ENCODE peak calls at places on chromosome 15, in four cellular contexts. One of them, this sample, is unnamed.

GRCh38 chr15:33494306-33494705 is 183.5 kb downstream of the RYR3 start:
- DNase-seq in K562: no peak
- DNase-seq in IMR-90: no peak
- DNase-seq in HepG2: no peak
- DNase-seq in this sample: no peak

GRCh38 chr15:70200511-70200991 is 102.8 kb upstream of the TLE3 start:
- DNase-seq in IMR-90: no peak
- DNase-seq in K562: no peak
- DNase-seq in HepG2: no peak
- DNase-seq in this sample: no peak

GRCh38 chr15:74542192-74543042 is 1.4 kb downstream of the ARID3B start:
- DNase-seq in IMR-90: no peak
- DNase-seq in HepG2: no peak
- DNase-seq in K562: no peak
- DNase-seq in this sample: no peak

GRCh38 chr15:101049282-101049681 is 130.1 kb downstream of the LRRK1 start:
- DNase-seq in HepG2: no peak
- DNase-seq in IMR-90: no peak
- DNase-seq in K562: no peak
- DNase-seq in this sample: no peak

GRCh38 chr15:75836953-75837321 is 6.3 kb upstream of the UBE2Q2 start:
- DNase-seq in HepG2: no peak
- DNase-seq in IMR-90: peak
- DNase-seq in K562: no peak
- DNase-seq in this sample: no peak

GRCh38 chr15:80990955-80991354 is 1.3 kb upstream of the MESD start:
- DNase-seq in IMR-90: no peak
- DNase-seq in K562: no peak
- DNase-seq in HepG2: no peak
- DNase-seq in this sample: no peak

GRCh38 chr15:89196994-89197393 is 24.4 kb downstream of the RLBP1 start:
- DNase-seq in HepG2: peak
- DNase-seq in IMR-90: no peak
- DNase-seq in K562: no peak
- DNase-seq in this sample: no peak

GRCh38 chr15:80778964-80779657 is at the start of gene CEMIP:
- DNase-seq in K562: peak
- DNase-seq in IMR-90: peak
- DNase-seq in HepG2: peak
- DNase-seq in this sample: peak

GRCh38 chr15:31434418-31435255 is 108.0 kb downstream of the KLF13 start:
- DNase-seq in IMR-90: peak
- DNase-seq in HepG2: no peak
- DNase-seq in K562: peak
- DNase-seq in this sample: no peak

GRCh38 chr15:59174846-59175831 is 31.5 kb upstream of the LDHAL6B start:
- DNase-seq in HepG2: peak
- DNase-seq in K562: peak
- DNase-seq in IMR-90: peak
- DNase-seq in this sample: peak

GRCh38 chr15:68630836-68631235 is 52.0 kb downstream of the CORO2B start:
- DNase-seq in K562: no peak
- DNase-seq in IMR-90: no peak
- DNase-seq in HepG2: no peak
- DNase-seq in this sample: no peak
- TF ChIP-seq CTCF in K562: no peak
- TF ChIP-seq CTCF in IMR-90: peak
- TF ChIP-seq CTCF in HepG2: no peak
- TF ChIP-seq CTCF in this sample: no peak

DNA sequence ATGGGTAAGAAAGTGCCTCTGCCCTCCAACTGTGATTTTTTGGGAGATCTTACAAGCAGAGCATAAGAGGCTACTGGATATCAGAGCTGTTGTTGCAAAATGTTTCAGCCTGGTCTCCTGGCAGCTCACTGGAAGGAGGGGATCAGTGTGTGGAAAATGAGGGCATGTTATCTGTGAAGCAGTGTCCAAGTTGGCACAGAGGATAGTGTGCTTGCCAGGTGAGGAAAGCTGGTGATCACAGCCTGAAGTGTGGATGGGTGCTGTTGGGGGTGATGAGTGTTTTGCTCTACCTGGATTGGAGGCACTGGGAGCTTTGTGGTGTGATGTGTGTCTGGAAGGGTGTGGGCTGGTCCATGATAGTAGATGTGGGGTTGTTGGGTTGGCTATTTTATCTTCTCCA is 69.3 kb downstream of the MCTP2 start:
- DNase-seq in IMR-90: no peak
- DNase-seq in HepG2: no peak
- DNase-seq in K562: no peak
- DNase-seq in this sample: no peak
- TF ChIP-seq RAD21 in IMR-90: no peak
- TF ChIP-seq RAD21 in HepG2: no peak
- TF ChIP-seq RAD21 in K562: no peak
- TF ChIP-seq RAD21 in this sample: no peak

GRCh38 chr15:44537728-44538240 is 837 bp downstream of the EIF3J start:
- DNase-seq in K562: peak
- DNase-seq in IMR-90: peak
- DNase-seq in HepG2: peak
- DNase-seq in this sample: no peak
- TF ChIP-seq CTCF in K562: no peak
- TF ChIP-seq CTCF in IMR-90: no peak
- TF ChIP-seq CTCF in HepG2: no peak
- TF ChIP-seq CTCF in this sample: no peak

DNA sequence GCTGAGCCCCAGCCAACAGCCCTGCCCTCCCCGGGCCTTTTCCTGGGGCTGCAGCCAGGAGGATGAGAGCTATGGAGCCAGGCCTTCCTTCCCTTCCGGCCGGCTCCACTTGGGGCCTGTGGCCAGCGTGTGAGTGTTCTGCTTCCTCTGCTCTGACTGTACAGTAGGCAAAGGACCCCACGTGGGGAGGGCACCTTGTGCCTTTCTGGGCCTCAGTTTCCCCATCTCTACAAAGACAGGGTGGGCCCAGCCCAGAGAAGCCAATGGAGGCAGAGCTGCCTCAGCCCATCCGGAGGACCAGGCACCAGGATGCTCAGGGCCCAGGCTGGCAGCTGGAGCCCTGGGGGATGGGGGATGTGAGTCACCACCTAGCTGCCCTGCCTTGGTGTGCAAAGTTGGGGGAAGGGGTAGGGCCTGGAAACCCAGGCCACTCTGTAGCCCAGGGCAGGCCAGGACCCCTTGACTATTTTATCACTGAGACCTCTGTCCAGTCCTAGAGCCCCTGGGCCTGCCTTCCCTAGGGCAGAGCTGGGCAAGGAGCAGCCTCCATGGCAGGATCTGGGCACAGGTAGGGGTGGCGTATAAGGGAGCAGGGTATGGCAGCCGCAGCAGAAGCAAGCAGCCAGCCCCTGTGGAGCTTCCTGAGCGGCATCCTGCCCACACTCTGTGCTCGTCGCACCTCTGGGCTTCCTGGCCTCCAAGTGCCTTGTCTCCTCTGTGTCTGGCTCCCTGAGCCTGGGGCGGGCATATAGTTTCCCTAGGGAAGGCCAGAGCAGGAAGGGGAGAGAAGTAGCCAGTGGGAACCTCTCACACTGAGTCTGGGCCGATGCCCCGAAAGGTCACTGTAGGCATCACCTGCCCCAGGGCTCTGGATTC is 1.8 kb downstream of the PSTPIP1 start:
- DNase-seq in K562: no peak
- DNase-seq in HepG2: no peak
- DNase-seq in IMR-90: peak
- DNase-seq in this sample: no peak
- TF ChIP-seq RAD21 in K562: no peak
- TF ChIP-seq RAD21 in HepG2: no peak
- TF ChIP-seq RAD21 in IMR-90: no peak
- TF ChIP-seq RAD21 in this sample: no peak

GRCh38 chr15:25685216-25685569 is 177.9 kb downstream of the ATP10A start:
- DNase-seq in K562: no peak
- DNase-seq in HepG2: no peak
- DNase-seq in IMR-90: no peak
- DNase-seq in this sample: no peak

GRCh38 chr15:25684521-25685215 is 178.5 kb downstream of the ATP10A start:
- DNase-seq in K562: no peak
- DNase-seq in IMR-90: peak
- DNase-seq in HepG2: no peak
- DNase-seq in this sample: no peak

GRCh38 chr15:25682349-25682748 is 180.8 kb downstream of the ATP10A start:
- DNase-seq in K562: no peak
- DNase-seq in HepG2: no peak
- DNase-seq in IMR-90: no peak
- DNase-seq in this sample: no peak

GRCh38 chr15:25683415-25683814 is 179.7 kb downstream of the ATP10A start:
- DNase-seq in IMR-90: no peak
- DNase-seq in HepG2: no peak
- DNase-seq in K562: no peak
- DNase-seq in this sample: no peak

GRCh38 chr15:25683911-25684310 is 179.2 kb downstream of the ATP10A start:
- DNase-seq in K562: no peak
- DNase-seq in IMR-90: no peak
- DNase-seq in HepG2: no peak
- DNase-seq in this sample: no peak
- TF ChIP-seq CTCF in K562: no peak
- TF ChIP-seq CTCF in IMR-90: no peak
- TF ChIP-seq CTCF in HepG2: peak
- TF ChIP-seq CTCF in this sample: no peak

GRCh38 chr15:40085225-40085624 is 23.5 kb downstream of the BMF start:
- DNase-seq in IMR-90: peak
- DNase-seq in K562: no peak
- DNase-seq in HepG2: no peak
- DNase-seq in this sample: no peak

GRCh38 chr15:40088929-40089755 is 19.5 kb downstream of the BMF start:
- DNase-seq in K562: peak
- DNase-seq in HepG2: no peak
- DNase-seq in IMR-90: peak
- DNase-seq in this sample: no peak

GRCh38 chr15:40087095-40087805 is 21.4 kb downstream of the BMF start:
- DNase-seq in HepG2: no peak
- DNase-seq in K562: no peak
- DNase-seq in IMR-90: no peak
- DNase-seq in this sample: no peak

GRCh38 chr15:40090774-40091455 is 17.8 kb downstream of the BMF start:
- DNase-seq in K562: no peak
- DNase-seq in IMR-90: no peak
- DNase-seq in HepG2: no peak
- DNase-seq in this sample: no peak

DNA sequence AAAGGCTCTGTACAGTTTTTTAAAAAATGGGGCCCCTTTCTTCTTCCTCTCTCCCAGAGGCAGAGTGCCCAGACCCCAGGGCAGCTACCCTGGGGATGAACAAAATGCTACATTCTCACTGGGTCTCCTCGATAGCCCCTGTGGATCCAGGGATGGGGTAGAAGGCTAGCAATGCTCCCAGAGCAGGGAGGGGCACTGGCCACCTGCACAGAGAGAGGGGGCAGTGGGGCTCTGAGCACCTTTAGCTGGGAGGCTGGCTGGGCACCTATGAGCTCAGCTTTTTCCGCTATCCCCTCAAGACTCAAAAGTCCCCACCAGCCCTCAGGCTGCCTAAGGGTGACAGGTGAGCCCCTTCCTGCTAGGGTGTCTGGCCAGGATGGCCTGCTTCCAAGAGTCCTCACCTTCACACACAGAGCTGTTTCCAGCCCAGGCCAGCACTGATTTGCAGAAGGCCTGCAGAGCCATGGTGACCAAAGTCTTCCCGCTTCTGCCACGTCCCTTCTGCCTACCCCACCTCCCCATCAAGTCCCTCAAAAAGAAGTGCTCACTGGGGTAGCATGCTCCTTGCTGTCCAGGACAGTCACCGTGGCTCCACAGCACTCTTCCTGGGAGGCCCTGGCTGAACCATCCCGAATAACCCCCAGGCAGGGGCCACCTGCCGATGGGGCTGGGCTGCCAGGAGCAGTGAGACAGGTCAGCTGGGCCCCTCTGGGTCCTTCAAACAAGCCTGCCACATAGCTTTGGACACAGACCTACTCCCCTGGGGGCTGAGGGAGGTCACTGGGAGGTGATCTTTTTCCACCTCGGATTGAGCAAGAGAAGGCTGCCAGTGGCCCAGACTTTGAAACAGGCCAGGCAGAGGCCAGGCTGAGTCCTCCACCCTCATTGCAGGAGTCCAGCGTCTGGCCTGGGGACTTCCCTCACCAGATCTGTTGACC is 20.4 kb downstream of the BMF start:
- DNase-seq in K562: no peak
- DNase-seq in IMR-90: no peak
- DNase-seq in HepG2: peak
- DNase-seq in this sample: no peak
- TF ChIP-seq RAD21 in K562: no peak
- TF ChIP-seq RAD21 in IMR-90: no peak
- TF ChIP-seq RAD21 in HepG2: peak
- TF ChIP-seq RAD21 in this sample: no peak

DNA sequence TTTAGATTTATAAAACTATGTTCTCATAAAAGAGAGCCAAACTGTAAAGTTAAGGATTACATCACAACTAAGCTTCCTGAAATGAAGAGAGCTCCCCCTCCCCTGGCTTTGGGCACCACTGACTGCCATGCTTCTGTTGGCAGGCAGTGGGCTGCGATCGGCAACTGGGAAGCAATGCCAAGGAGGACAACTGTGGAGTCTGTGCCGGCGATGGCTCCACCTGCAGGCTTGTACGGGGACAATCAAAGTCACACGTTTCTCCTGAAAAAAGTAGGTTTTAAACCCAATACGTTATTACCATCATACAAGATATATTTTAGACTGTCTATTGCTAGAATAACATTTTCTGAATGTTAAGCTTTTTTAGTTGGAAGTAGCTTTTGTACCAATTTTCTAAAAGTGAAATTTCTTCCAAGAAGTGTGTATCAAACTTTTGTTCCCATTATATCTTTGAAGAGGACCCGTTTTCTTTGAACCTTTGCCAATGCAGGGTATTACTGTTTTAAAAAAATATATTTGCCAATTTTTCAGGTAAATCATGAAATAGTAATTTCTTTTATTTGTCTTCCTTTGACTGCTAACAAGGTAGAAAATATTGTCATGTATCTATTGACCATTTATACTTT is 184.1 kb downstream of the ADAMTSL3 start:
- DNase-seq in HepG2: peak
- DNase-seq in IMR-90: peak
- DNase-seq in K562: peak
- DNase-seq in this sample: peak
- TF ChIP-seq CTCF in HepG2: peak
- TF ChIP-seq CTCF in IMR-90: peak
- TF ChIP-seq CTCF in K562: peak
- TF ChIP-seq CTCF in this sample: peak